ENCODE peak calls at places on chromosomes 5 and 9, in six cellular contexts. U is heart left ventricle; B is activated CD8-positive, alpha-beta T cell treated with anti-CD3 and anti-CD28 coated beads for 36 hours; O is activated CD4-positive, alpha-beta T cell treated with anti-CD3 and anti-CD28 coated beads, Interleukin-2, amount 50 U/mL, for 24 hours; L is activated T-helper 1 cell treated with anti-CD3 and anti-CD28 coated beads, Interleukin-12 subunit alpha, Interleukin-12 subunit beta, Interleukin-2, Interleukin-4 antibody, amounts not matched to agents 30 ng/mL and 10 ng/mL and 1 ng/mL, durations not matched to agents 14 hours and 24 hours and 36 hours; R is memory B cell. V is an unnamed sample.

GRCh38 chr9:135082536-135082935 is 4.9 kb upstream of the OLFM1 start:
- DNase-seq in L (no peak), O (no peak), U (no peak), R (no peak), B (no peak), V (no peak)

GRCh38 chr9:20209421-20210340 is 412.6 kb downstream of the MLLT3 start:
- DNase-seq in O (peak), L (peak), R (no peak), B (peak), U (no peak), V (no peak)

GRCh38 chr5:107968465-107968864 is 297.7 kb upstream of the EFNA5 start:
- DNase-seq in O (no peak), R (no peak), U (no peak), L (no peak), B (no peak), V (peak)

GRCh38 chr5:96381526-96381925 is 51.5 kb downstream of the PCSK1 start:
- DNase-seq in R (no peak), O (no peak), L (no peak), U (no peak), B (peak), V (no peak)

GRCh38 chr5:181261320-181262085 is 560 bp upstream of the TRIM52 start:
- DNase-seq in O (peak), B (peak), R (peak), L (peak), U (peak), V (no peak)

GRCh38 chr9:120625222-120625621 is 45.3 kb upstream of the CDK5RAP2 start:
- DNase-seq in L (no peak), O (no peak), B (no peak), R (no peak), U (no peak), V (no peak)

GRCh38 chr5:177325868-177326381 is 14.2 kb upstream of the MXD3 start:
- DNase-seq in L (no peak), B (no peak), O (no peak), U (no peak), R (no peak), V (no peak)

GRCh38 chr9:108168451-108168850 is 678.9 kb upstream of the KLF4 start:
- DNase-seq in U (no peak), R (no peak), L (no peak), O (no peak), B (no peak), V (peak)

GRCh38 chr5:159240301-159240870 is 22.7 kb upstream of the UBLCP1 start:
- DNase-seq in O (no peak), R (no peak), B (peak), U (no peak), L (no peak), V (peak)

GRCh38 chr5:69032009-69032408 is 61.8 kb upstream of the SLC30A5 start:
- DNase-seq in B (peak), L (no peak), O (no peak), U (no peak), R (no peak), V (no peak)

GRCh38 chr5:150541397-150541675 is 33.4 kb downstream of the NDST1 start:
- DNase-seq in U (no peak), R (no peak), L (no peak), B (no peak), O (no peak), V (no peak)

V was measured in HS-5.